ENCODE peak calls at places on chromosomes 7 and 10, in five cellular contexts. C is CD4-positive, alpha-beta T cell; T is nephron progenitor cell; B is neural crest cell; S is GM13976. O is an unnamed sample.

GRCh38 chr10:69508738-69509340 is 57.6 kb downstream of the TSPAN15 start:
- DNase-seq in C (no peak), T (no peak), B (no peak), S (peak), O (no peak)

GRCh38 chr10:79305988-79306387 is 41.3 kb upstream of the PPIF start:
- DNase-seq in C (no peak), T (no peak), B (no peak), S (no peak), O (no peak)

GRCh38 chr10:87935290-87936141 is 72.1 kb downstream of the PTEN start:
- DNase-seq in C (no peak), T (no peak), B (no peak), S (no peak), O (no peak)

GRCh38 chr7:30914611-30915601 is 3.3 kb downstream of the AQP1 start:
- DNase-seq in C (no peak), T (no peak), B (no peak), S (no peak), O (no peak)

GRCh38 chr7:69892790-69893189 is 294.5 kb downstream of the AUTS2 start:
- DNase-seq in C (no peak), T (no peak), B (no peak), S (no peak), O (no peak)

GRCh38 chr7:3149231-3149960 is 105.7 kb upstream of the CARD11 start:
- DNase-seq in C (no peak), T (no peak), B (no peak), S (no peak), O (no peak)

GRCh38 chr10:46218921-46219320 is 67.9 kb upstream of the ANTXRL start:
- DNase-seq in C (no peak), T (no peak), B (no peak), S (peak), O (peak)

GRCh38 chr10:80191589-80192270 is 13.6 kb downstream of the ANXA11 start:
- DNase-seq in C (no peak), T (no peak), B (no peak), S (no peak), O (no peak)

GRCh38 chr7:55309040-55309991 is 55.8 kb upstream of the LANCL2 start:
- DNase-seq in C (peak), T (no peak), B (no peak), S (peak), O (peak)

GRCh38 chr7:77461246-77461645 is 45.1 kb upstream of the GSAP start:
- DNase-seq in C (no peak), T (no peak), B (no peak), S (no peak), O (no peak)

GRCh38 chr7:44431091-44431608 is 59.3 kb downstream of the NUDCD3 start:
- DNase-seq in C (peak), T (peak), B (no peak), S (peak), O (peak)

GRCh38 chr7:157284229-157285014 is 52.4 kb upstream of the DNAJB6 start:
- DNase-seq in C (no peak), T (no peak), B (no peak), S (no peak), O (no peak)

GRCh38 chr7:151432658-151433521 is 7.1 kb downstream of the CRYGN start:
- DNase-seq in C (peak), T (no peak), B (no peak), S (peak), O (peak)

GRCh38 chr10:126979311-126979710 is 74.1 kb downstream of the DOCK1 start:
- DNase-seq in C (no peak), T (no peak), B (no peak), S (no peak), O (no peak)

GRCh38 chr7:1672851-1673486 is 2.9 kb downstream of the ELFN1 start:
- DNase-seq in C (no peak), T (peak), B (no peak), S (peak), O (no peak)

GRCh38 chr7:123367508-123368122 is 166.8 kb downstream of the IQUB start:
- DNase-seq in C (no peak), T (peak), B (peak), S (peak), O (peak)

GRCh38 chr10:50561266-50561665 is 62.5 kb downstream of the SGMS1 start:
- DNase-seq in C (no peak), T (no peak), B (no peak), S (no peak), O (no peak)

DNA sequence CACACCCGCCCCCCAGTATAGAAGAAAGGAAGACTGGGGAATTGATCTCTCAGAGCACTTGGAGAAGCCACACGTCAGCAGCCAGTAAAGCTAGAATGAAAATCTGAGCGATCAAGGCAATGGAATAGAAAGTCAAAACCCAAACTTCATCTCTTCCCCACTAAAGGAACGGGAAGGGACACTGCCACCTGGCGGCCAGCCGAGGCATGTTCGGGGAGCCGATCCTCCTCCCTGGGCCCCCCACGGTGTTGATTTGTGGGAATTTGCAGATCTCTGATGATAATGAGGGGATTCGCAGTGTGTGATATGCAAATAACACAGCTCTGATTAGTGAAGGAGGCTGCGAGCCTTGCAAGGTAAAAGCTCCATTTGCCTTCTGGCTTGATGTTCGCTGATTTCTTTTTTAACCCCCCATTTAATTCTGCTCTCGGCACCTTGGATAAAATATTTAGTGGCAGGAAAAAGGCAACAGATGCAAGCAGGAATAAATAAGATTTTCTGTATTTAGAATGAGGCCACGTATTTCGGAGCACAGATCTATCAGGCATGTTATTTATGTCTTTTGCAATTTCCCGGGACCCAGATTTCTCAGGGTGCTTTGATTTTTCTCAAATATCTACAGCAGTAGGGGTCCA is 258.6 kb downstream of the PAXIP1 start:
- DNase-seq in C (no peak), T (peak), B (peak), S (peak), O (peak)
- TF ChIP-seq CTCF in C (no peak), T (peak), B (peak), S (peak), O (peak)

GRCh38 chr10:77715081-77715480 is 77.5 kb upstream of the KCNMA1 start:
- DNase-seq in C (no peak), T (no peak), B (no peak), S (no peak), O (peak)
- TF ChIP-seq CTCF in C (no peak), T (no peak), B (peak), S (peak), O (peak)

GRCh38 chr10:42836771-42837468 is 54.3 kb downstream of the BMS1 start:
- DNase-seq in C (no peak), T (no peak), B (no peak), S (peak), O (peak)

GRCh38 chr10:42830237-42830636 is 47.6 kb downstream of the BMS1 start:
- DNase-seq in C (no peak), T (no peak), B (no peak), S (no peak), O (no peak)

DNA sequence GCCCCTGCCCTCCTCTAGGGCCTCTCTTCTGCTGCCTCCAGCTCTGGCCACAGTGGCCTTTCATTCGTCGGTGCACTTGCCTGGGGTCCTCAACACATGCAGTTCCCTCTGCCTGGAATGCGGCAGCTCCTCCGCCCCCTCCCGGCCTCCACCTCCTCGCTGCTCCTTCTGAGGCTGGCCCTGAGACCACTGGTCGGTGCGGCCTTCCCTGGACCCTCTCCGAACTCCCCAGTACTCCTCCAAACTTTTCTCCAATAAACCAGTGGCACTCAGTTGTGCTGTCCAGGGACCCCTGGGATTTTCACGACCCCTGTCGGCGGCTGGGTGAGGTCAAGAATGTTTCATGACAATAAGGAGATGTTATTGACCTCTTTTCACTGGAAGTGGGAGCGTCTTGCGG is 53.5 kb downstream of the BMS1 start:
- DNase-seq in C (no peak), T (no peak), B (no peak), S (no peak), O (no peak)
- TF ChIP-seq CTCF in C (no peak), T (no peak), B (no peak), S (no peak), O (no peak)

DNA sequence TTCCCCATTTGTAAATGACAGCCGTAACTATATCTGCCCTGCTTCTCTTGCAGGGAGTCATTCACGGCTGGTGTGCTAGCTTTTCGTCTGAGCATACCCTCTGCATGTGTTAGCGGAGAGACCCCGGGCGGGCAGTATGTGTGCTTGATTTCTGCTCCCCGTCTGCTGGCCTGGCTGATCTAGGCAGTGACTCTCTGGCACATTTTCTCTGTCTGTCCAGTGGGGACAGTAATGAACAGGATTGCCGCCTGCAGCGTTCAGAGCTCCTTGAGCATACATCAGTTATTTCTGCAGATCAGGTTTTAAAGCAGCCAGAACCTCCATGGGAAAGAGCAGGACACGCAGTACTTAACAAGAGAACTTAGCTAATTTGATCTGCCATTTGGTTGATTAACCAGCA is 242.5 kb downstream of the CELF2 start:
- DNase-seq in C (no peak), T (peak), B (no peak), S (no peak), O (no peak)
- TF ChIP-seq CTCF in C (no peak), T (no peak), B (peak), S (no peak), O (no peak)

GRCh38 chr10:13993634-13994033 is 337.1 kb downstream of the FRMD4A start:
- DNase-seq in C (no peak), T (no peak), B (no peak), S (no peak), O (no peak)
- TF ChIP-seq CTCF in C (no peak), T (no peak), B (no peak), S (no peak), O (no peak)